ENCODE peak calls at places on chromosome 1, in four cellular contexts. Z, J, G and C are unnamed samples.

GRCh38 chr1:76494807-76495206 is 372.5 kb upstream of the ST6GALNAC5 start:
- DNase-seq in Z (no peak), J (no peak), G (peak; percentile 62), C (no peak)

GRCh38 chr1:225451340-225451739 is 23.5 kb upstream of the LBR start:
- DNase-seq in Z (no peak), J (no peak), G (no peak), C (no peak)

GRCh38 chr1:170075186-170075585 is 691 bp upstream of the KIFAP3 start:
- DNase-seq in Z (no peak), J (no peak), G (no peak), C (no peak)

GRCh38 chr1:166379447-166379846 is 212.6 kb upstream of the FAM78B start:
- DNase-seq in Z (no peak), J (no peak), G (no peak), C (peak; percentile 40)

GRCh38 chr1:20112279-20113000 is 6.9 kb downstream of the PLA2G2D start:
- DNase-seq in Z (no peak), J (no peak), G (no peak), C (no peak)

GRCh38 chr1:93354749-93355148 is 9.0 kb downstream of the DR1 start:
- DNase-seq in Z (no peak), J (no peak), G (no peak), C (no peak)

GRCh38 chr1:151479462-151479861 is 20.2 kb upstream of the POGZ start:
- DNase-seq in Z (no peak), J (no peak), G (no peak), C (no peak)

GRCh38 chr1:113929750-113930498 is 800 bp downstream of the HIPK1 start:
- DNase-seq in Z (peak; percentile 47), J (no peak), G (peak; percentile 17), C (peak; percentile 66)

GRCh38 chr1:244952940-244953339 is 88.6 kb upstream of the HNRNPU start:
- DNase-seq in Z (no peak), J (no peak), G (no peak), C (no peak)

GRCh38 chr1:26318338-26319064 is 743 bp downstream of the CD52 start:
- DNase-seq in Z (no peak), J (no peak), G (no peak), C (no peak)

GRCh38 chr1:150083907-150084306 is 16.3 kb downstream of the VPS45 start:
- DNase-seq in Z (no peak), J (no peak), G (peak; percentile 14), C (no peak)

GRCh38 chr1:73359001-73359400 is 839.0 kb downstream of the LRRIQ3 start:
- DNase-seq in Z (no peak), J (no peak), G (no peak), C (no peak)

GRCh38 chr1:110677526-110677925 is 2.8 kb upstream of the KCNA3 start:
- DNase-seq in Z (no peak), J (no peak), G (no peak), C (no peak)

GRCh38 chr1:243374412-243374811 is 118.6 kb downstream of the SDCCAG8 start:
- DNase-seq in Z (no peak), J (no peak), G (no peak), C (no peak)

GRCh38 chr1:243489681-243490080 is 233.8 kb downstream of the SDCCAG8 start:
- DNase-seq in Z (no peak), J (no peak), G (no peak), C (no peak)

GRCh38 chr1:202274611-202275010 is 67.1 kb downstream of the UBE2T start:
- DNase-seq in Z (no peak), J (peak; percentile 41), G (peak; percentile 12), C (peak; percentile 59)

GRCh38 chr1:101290922-101291561 is 54.2 kb downstream of the S1PR1 start:
- DNase-seq in Z (no peak), J (no peak), G (no peak), C (no peak)

GRCh38 chr1:25031601-25031965 is 101.5 kb upstream of the RUNX3 start:
- DNase-seq in Z (no peak), J (no peak), G (no peak), C (no peak)

GRCh38 chr1:39819091-39819812 is 30.6 kb upstream of the BMP8B start:
- DNase-seq in Z (no peak), J (no peak), G (no peak), C (no peak)

GRCh38 chr1:38029081-38029681 is 16.6 kb downstream of the UTP11 start:
- DNase-seq in Z (no peak), J (peak; percentile 86), G (no peak), C (peak; percentile 89)

GRCh38 chr1:6111571-6111970 is 65.9 kb downstream of the KCNAB2 start:
- DNase-seq in Z (no peak), J (no peak), G (no peak), C (no peak)

GRCh38 chr1:92833840-92834239 is 2.0 kb downstream of the RPL5 start:
- DNase-seq in Z (no peak), J (no peak), G (no peak), C (no peak)

GRCh38 chr1:46173361-46173856 is 1.5 kb upstream of the TSPAN1 start:
- DNase-seq in Z (no peak), J (no peak), G (peak; percentile 61), C (peak; percentile 75)

GRCh38 chr1:20323613-20323920 is 32.9 kb downstream of the VWA5B1 start:
- DNase-seq in Z (no peak), J (no peak), G (peak; percentile 12), C (no peak)

GRCh38 chr1:60436148-60436547 is 362.6 kb upstream of the C1orf87 start:
- DNase-seq in Z (peak; percentile 12), J (no peak), G (no peak), C (peak; percentile 28)

GRCh38 chr1:201582261-201582951 is 43.5 kb downstream of the NAV1 start:
- DNase-seq in Z (no peak), J (no peak), G (peak; percentile 70), C (peak; percentile 44)

GRCh38 chr1:202029171-202029665 is 18.8 kb downstream of the ELF3 start:
- DNase-seq in Z (no peak), J (no peak), G (peak; percentile 90), C (no peak)

GRCh38 chr1:9204156-9204720 is 30.3 kb upstream of the H6PD start:
- DNase-seq in Z (no peak), J (no peak), G (no peak), C (no peak)

GRCh38 chr1:218443255-218443654 is 98.1 kb downstream of the TGFB2 start:
- DNase-seq in Z (no peak), J (no peak), G (no peak), C (no peak)
- H2AK5ac ChIP-seq in Z (no peak overlapping the region), J (no peak overlapping the region), G (no peak overlapping the region), C (no peak overlapping the region)

GRCh38 chr1:231776006-231776707 is 149.6 kb downstream of the DISC1 start:
- DNase-seq in Z (no peak), J (no peak), G (peak; percentile 86), C (peak; percentile 37)

GRCh38 chr1:231770776-231771175 is 144.2 kb downstream of the DISC1 start:
- DNase-seq in Z (no peak), J (no peak), G (no peak), C (no peak)

GRCh38 chr1:231778009-231778719 is 151.6 kb downstream of the DISC1 start:
- DNase-seq in Z (no peak), J (no peak), G (peak; percentile 47), C (no peak)

GRCh38 chr1:231779081-231779480 is 152.5 kb downstream of the DISC1 start:
- DNase-seq in Z (no peak), J (no peak), G (no peak), C (no peak)

GRCh38 chr1:231774719-231775322 is 148.2 kb downstream of the DISC1 start:
- DNase-seq in Z (no peak), J (no peak), G (no peak), C (no peak)
- H2AK5ac ChIP-seq in Z (no peak overlapping the region), J (no peak overlapping the region), G (peak overlapping the region; percentile 44), C (no peak overlapping the region)

GRCh38 chr1:22133928-22134324 is 9.0 kb downstream of the WNT4 start:
- DNase-seq in Z (no peak), J (no peak), G (no peak), C (peak; percentile 54)
- H2AK5ac ChIP-seq in Z (no peak overlapping the region), J (no peak overlapping the region), G (no peak overlapping the region), C (no peak overlapping the region)

GRCh38 chr1:235958021-235958420 is 91.3 kb upstream of the LYST start:
- DNase-seq in Z (no peak), J (no peak), G (no peak), C (no peak)
- H2AK5ac ChIP-seq in Z (no peak overlapping the region), J (no peak overlapping the region), G (no peak overlapping the region), C (no peak overlapping the region)